ENCODE peak calls at places on chromosome 6, in five cellular contexts. O is NCI-H69, S is EH, M is H54, H is amniotic stem cell. Y is an unnamed sample.

GRCh38 chr6:30890646-30891449 is 6.5 kb downstream of the DDR1 start:
- DNase-seq in O (peak), S (no peak), M (no peak), H (no peak), Y (no peak)

GRCh38 chr6:41894366-41895299 is 542 bp downstream of the USP49 start:
- DNase-seq in O (peak), S (peak), M (no peak), H (no peak), Y (peak)

GRCh38 chr6:11738681-11739375 is 39.8 kb downstream of the ADTRP start:
- DNase-seq in O (no peak), S (no peak), M (no peak), H (no peak), Y (no peak)

GRCh38 chr6:111888928-111889696 is 15.9 kb upstream of the FYN start:
- DNase-seq in O (peak), S (peak), M (no peak), H (no peak), Y (no peak)

GRCh38 chr6:25899580-25900408 is 25.8 kb upstream of the SLC17A3 start:
- DNase-seq in O (no peak), S (no peak), M (no peak), H (no peak), Y (no peak)

GRCh38 chr6:126153661-126154060 is 167.3 kb downstream of the TRMT11 start:
- DNase-seq in O (no peak), S (peak), M (no peak), H (no peak), Y (no peak)

GRCh38 chr6:150251566-150252186 is 108.8 kb downstream of the PPP1R14C start:
- DNase-seq in O (no peak), S (no peak), M (no peak), H (no peak), Y (no peak)

GRCh38 chr6:34237722-34238506 is 1.2 kb downstream of the HMGA1 start:
- DNase-seq in O (peak), S (peak), M (peak), H (no peak), Y (no peak)

GRCh38 chr6:156454867-156455266 is 322.3 kb upstream of the ARID1B start:
- DNase-seq in O (peak), S (no peak), M (no peak), H (no peak), Y (no peak)

GRCh38 chr6:117585647-117586046 is 16.7 kb downstream of the GOPC start:
- DNase-seq in O (no peak), S (no peak), M (no peak), H (no peak), Y (no peak)

Y was measured in mesothelial cell of epicardium.